ENCODE peak calls at places on chromosome 10, in eight cellular contexts. G is A549, B is lung, D is colonic mucosa, O is lower lobe of right lung, K is heart right ventricle, X is Panc1, A is dorsolateral prefrontal cortex. V is an unnamed sample.

GRCh38 chr10:60963441-60964256 is 19.7 kb upstream of the RHOBTB1 start:
- DNase-seq in G (no peak), B (no peak), D (no peak), O (no peak), K (no peak), X (no peak), A (no peak), V (peak; percentile 31)

GRCh38 chr10:13945760-13946460 is 359.1 kb downstream of the PRPF18 start:
- DNase-seq in G (no peak), B (no peak), D (no peak), O (no peak), K (no peak), X (no peak), A (no peak), V (no peak)

GRCh38 chr10:110444009-110444347 is 53.7 kb upstream of the DUSP5 start:
- DNase-seq in G (no peak), B (no peak), D (no peak), O (no peak), K (peak; percentile 52), X (no peak), A (no peak), V (no peak)

GRCh38 chr10:13165177-13165576 is 3.8 kb downstream of the MCM10 start:
- DNase-seq in G (no peak), B (no peak), D (no peak), O (no peak), K (no peak), X (no peak), A (no peak), V (no peak)

GRCh38 chr10:107576746-107577145 is 412.2 kb upstream of the SORCS1 start:
- DNase-seq in G (no peak), B (no peak), D (no peak), O (no peak), K (no peak), X (no peak), A (no peak), V (peak; percentile 5)

GRCh38 chr10:35223016-35223415 is 96.4 kb downstream of the CREM start:
- DNase-seq in G (no peak), B (no peak), D (no peak), O (no peak), K (no peak), X (no peak), A (no peak), V (no peak)

GRCh38 chr10:1576467-1577259 is 160.7 kb downstream of the ADARB2 start:
- DNase-seq in G (no peak), B (no peak), D (no peak), O (no peak), K (no peak), X (no peak), A (no peak), V (no peak)

GRCh38 chr10:34732926-34733325 is 82.2 kb downstream of the PARD3 start:
- DNase-seq in G (peak; percentile 44), B (no peak), D (no peak), O (no peak), K (no peak), X (no peak), A (no peak), V (peak; percentile 46)

GRCh38 chr10:4151466-4151865 is 366.5 kb upstream of the KLF6 start:
- DNase-seq in G (no peak), B (no peak), D (no peak), O (no peak), K (no peak), X (no peak), A (no peak), V (no peak)

GRCh38 chr10:9646201-9646600 is 1371.5 kb upstream of the CELF2 start:
- DNase-seq in G (no peak), B (no peak), D (no peak), O (no peak), K (no peak), X (no peak), A (no peak), V (no peak)

GRCh38 chr10:124574456-124575070 is 112.9 kb downstream of the LHPP start:
- DNase-seq in G (no peak), B (no peak), D (no peak), O (peak; percentile 29), K (no peak), X (no peak), A (no peak), V (no peak)

DNA sequence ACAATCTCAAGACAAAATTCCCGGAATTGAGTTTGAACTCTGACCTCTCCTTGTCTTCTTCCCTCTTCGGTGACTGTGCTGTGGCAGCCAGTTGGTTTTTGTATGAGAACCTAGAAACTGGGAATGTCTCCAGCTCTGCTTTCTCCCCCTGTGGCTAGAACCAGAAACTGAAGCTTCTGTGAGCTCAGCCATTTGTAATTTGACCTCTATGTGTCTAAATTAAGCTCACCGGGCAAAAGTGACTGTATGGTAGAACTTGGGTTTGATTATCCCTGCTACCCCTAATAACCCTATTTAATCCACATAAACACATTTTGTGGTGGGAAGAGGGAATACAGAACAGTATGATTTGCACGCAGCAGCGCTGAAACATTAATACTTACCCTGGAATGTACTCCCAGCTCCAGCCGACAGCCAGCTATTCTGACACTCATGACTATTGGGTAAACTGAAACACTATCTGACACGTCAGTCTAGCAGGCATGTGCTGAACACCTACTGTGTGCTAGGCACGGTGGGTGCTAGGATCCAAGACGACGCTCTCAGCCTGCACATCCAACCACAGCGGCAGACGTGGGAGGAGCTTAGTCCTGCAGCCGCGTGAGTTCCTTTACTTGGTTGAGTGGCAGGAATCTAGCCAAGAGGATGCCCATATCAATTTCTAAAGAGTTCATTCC is 324.8 kb downstream of the SFMBT2 start:
- DNase-seq in G (no peak), B (no peak), D (no peak), O (no peak), K (no peak), X (no peak), A (no peak), V (no peak)
- TF ChIP-seq CTCF in G (no peak), B (no peak), D (no peak), O (no peak), K (peak; percentile 32), X (no peak), A (no peak), V (no peak)

GRCh38 chr10:45547966-45548513 is 124.5 kb downstream of the ZFAND4 start:
- DNase-seq in G (no peak), B (no peak), D (no peak), O (no peak), K (no peak), X (no peak), A (no peak), V (no peak)
- H3K27ac ChIP-seq in G (no peak overlapping the region), B (no peak overlapping the region), D (no peak overlapping the region), O (no peak overlapping the region), K (no peak overlapping the region), X (no peak overlapping the region), A (peak overlapping the region; percentile 21), V (no peak overlapping the region)

GRCh38 chr10:72375173-72375572 is 20.5 kb upstream of the DNAJB12 start:
- DNase-seq in G (no peak), B (no peak), D (no peak), O (no peak), K (no peak), X (no peak), A (no peak), V (no peak)
- TF ChIP-seq CTCF in G (no peak), B (no peak), D (no peak), O (no peak), K (no peak), X (no peak), A (no peak), V (no peak)

GRCh38 chr10:128007971-128008370 is 101.1 kb downstream of the PTPRE start:
- DNase-seq in G (no peak), B (no peak), D (no peak), O (no peak), K (no peak), X (no peak), A (no peak), V (no peak)

GRCh38 chr10:128007017-128007416 is 100.1 kb downstream of the PTPRE start:
- DNase-seq in G (no peak), B (no peak), D (no peak), O (no peak), K (no peak), X (no peak), A (no peak), V (no peak)

GRCh38 chr10:128009357-128009756 is 102.5 kb downstream of the PTPRE start:
- DNase-seq in G (no peak), B (no peak), D (no peak), O (no peak), K (no peak), X (no peak), A (no peak), V (no peak)

GRCh38 chr10:128009768-128010167 is 102.9 kb downstream of the PTPRE start:
- DNase-seq in G (no peak), B (no peak), D (no peak), O (no peak), K (no peak), X (no peak), A (no peak), V (no peak)

DNA sequence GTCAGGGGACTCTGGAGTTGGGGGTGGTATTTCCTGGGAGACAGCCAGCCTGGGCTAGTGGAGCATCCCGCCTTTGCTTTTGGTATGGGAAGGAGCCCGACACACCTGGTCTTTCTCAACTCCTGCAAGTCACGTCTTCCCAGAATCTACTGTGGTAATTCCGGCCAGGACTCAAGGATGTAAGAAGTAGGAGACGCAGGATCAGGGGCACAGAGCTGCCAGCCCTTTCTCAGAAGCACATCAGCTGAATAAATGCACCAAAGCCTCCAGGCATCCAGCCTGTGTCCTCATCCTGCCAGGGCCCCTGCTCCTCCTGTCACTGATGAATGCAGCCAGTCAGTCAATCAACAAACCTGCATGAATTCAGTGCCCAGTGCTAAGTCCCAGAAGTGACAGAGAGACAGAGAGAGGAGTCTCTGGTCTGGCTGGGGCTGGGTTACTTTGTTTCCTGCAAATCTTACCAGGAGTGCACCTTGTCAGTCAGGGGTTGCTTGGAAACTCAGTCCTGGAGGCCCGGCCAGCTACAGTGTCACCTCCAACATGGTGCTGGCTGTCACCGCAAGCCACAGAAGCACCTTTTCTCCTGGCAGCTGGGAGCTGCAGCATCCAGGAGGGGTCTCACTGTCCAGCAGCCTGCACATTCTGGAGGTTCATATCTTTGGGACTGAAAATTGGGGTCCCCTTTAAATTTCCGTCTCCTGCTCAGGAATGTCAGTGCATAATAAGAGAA is 101.8 kb downstream of the PTPRE start:
- DNase-seq in G (no peak), B (no peak), D (no peak), O (no peak), K (no peak), X (no peak), A (no peak), V (no peak)
- H3K27ac ChIP-seq in G (no peak overlapping the region), B (peak overlapping the region; percentile 58), D (no peak overlapping the region), O (peak overlapping the region; percentile 73), K (no peak overlapping the region), X (no peak overlapping the region), A (no peak overlapping the region), V (no peak overlapping the region)